ENCODE peak calls at places on chromosomes 13 and 19, in four cellular contexts. P is K562, M is IMR-90, Q is H1. F is an unnamed sample.

GRCh38 chr19:45249261-45250033 is 1.6 kb upstream of the MARK4 start:
- DNase-seq in P (no peak), M (no peak), Q (no peak), F (no peak)

GRCh38 chr19:33350538-33351309 is 22.8 kb upstream of the CEBPG start:
- DNase-seq in P (no peak), M (peak), Q (no peak), F (no peak)

GRCh38 chr19:19224150-19224851 is 12.5 kb downstream of the NCAN start:
- DNase-seq in P (no peak), M (no peak), Q (no peak), F (no peak)

GRCh38 chr19:29379257-29379986 is 146.4 kb upstream of the VSTM2B start:
- DNase-seq in P (no peak), M (no peak), Q (no peak), F (no peak)

GRCh38 chr19:13783565-13784500 is 9.6 kb downstream of the C19orf53 start:
- DNase-seq in P (no peak), M (no peak), Q (no peak), F (no peak)

GRCh38 chr19:50333737-50334617 is 4.8 kb upstream of the KCNC3 start:
- DNase-seq in P (peak), M (no peak), Q (no peak), F (no peak)

GRCh38 chr13:86846501-86846900 is 824.7 kb upstream of the SLITRK5 start:
- DNase-seq in P (no peak), M (peak), Q (no peak), F (no peak)

GRCh38 chr13:48014359-48014758 is 13.3 kb upstream of the SUCLA2 start:
- DNase-seq in P (no peak), M (no peak), Q (no peak), F (no peak)

GRCh38 chr19:6222884-6223283 is 56.9 kb downstream of the MLLT1 start:
- DNase-seq in P (no peak), M (no peak), Q (no peak), F (no peak)

GRCh38 chr19:38452430-38453366 is 19.2 kb downstream of the RYR1 start:
- DNase-seq in P (peak), M (no peak), Q (peak), F (no peak)

GRCh38 chr19:38658462-38659306 is 11.2 kb downstream of the ACTN4 start:
- DNase-seq in P (no peak), M (peak), Q (no peak), F (no peak)

GRCh38 chr19:12660980-12661379 is 5.6 kb downstream of the MAN2B1 start:
- DNase-seq in P (no peak), M (no peak), Q (no peak), F (no peak)

GRCh38 chr13:89686171-89686570 is 1661.3 kb upstream of the MIR17HG start:
- DNase-seq in P (no peak), M (no peak), Q (no peak), F (no peak)

GRCh38 chr13:110305949-110306339 is 1.0 kb downstream of the COL4A1 start:
- DNase-seq in P (no peak), M (no peak), Q (no peak), F (no peak)

GRCh38 chr13:62512194-62513141 is 1096.8 kb upstream of the PCDH20 start:
- DNase-seq in P (peak), M (peak), Q (no peak), F (peak)

GRCh38 chr13:41650706-41651105 is 193.4 kb downstream of the RGCC start:
- DNase-seq in P (no peak), M (no peak), Q (no peak), F (no peak)

GRCh38 chr19:5035817-5036732 is 67.2 kb downstream of the KDM4B start:
- DNase-seq in P (no peak), M (no peak), Q (no peak), F (no peak)

GRCh38 chr13:28716511-28716910 is 2.3 kb downstream of the SLC46A3 start:
- DNase-seq in P (no peak), M (peak), Q (no peak), F (no peak)

GRCh38 chr13:84121456-84121855 is 239.2 kb upstream of the SLITRK1 start:
- DNase-seq in P (no peak), M (no peak), Q (no peak), F (no peak)

GRCh38 chr19:2648528-2648937 is 54.0 kb downstream of the GNG7 start:
- DNase-seq in P (peak), M (peak), Q (peak), F (peak)

GRCh38 chr13:48412100-48412556 is 785 bp downstream of the LPAR6 start:
- DNase-seq in P (no peak), M (peak), Q (no peak), F (no peak)

GRCh38 chr19:4972509-4973230 is 3.8 kb downstream of the KDM4B start:
- DNase-seq in P (no peak), M (peak), Q (no peak), F (no peak)

GRCh38 chr19:35513231-35513974 is at the start of gene DMKN:
- DNase-seq in P (peak), M (peak), Q (no peak), F (no peak)

GRCh38 chr19:37963190-37963947 is 56.4 kb downstream of the SIPA1L3 start:
- DNase-seq in P (no peak), M (peak), Q (no peak), F (no peak)

GRCh38 chr19:2625434-2625833 is 77.1 kb downstream of the GNG7 start:
- DNase-seq in P (no peak), M (no peak), Q (no peak), F (no peak)

GRCh38 chr19:29287061-29287460 is 74.1 kb upstream of the UQCRFS1 start:
- DNase-seq in P (no peak), M (no peak), Q (no peak), F (no peak)

GRCh38 chr13:111005808-111006494 is 91.1 kb upstream of the ANKRD10 start:
- DNase-seq in P (no peak), M (peak), Q (no peak), F (no peak)

GRCh38 chr19:49533551-49534488 is 6.0 kb downstream of the RCN3 start:
- DNase-seq in P (peak), M (peak), Q (no peak), F (peak)

GRCh38 chr19:7456964-7457541 is 31.8 kb downstream of the PEX11G start:
- DNase-seq in P (no peak), M (no peak), Q (no peak), F (no peak)

GRCh38 chr13:41802684-41803554 is 158.0 kb downstream of the VWA8 start:
- DNase-seq in P (no peak), M (peak), Q (no peak), F (no peak)

GRCh38 chr13:53240316-53240715 is 211.7 kb downstream of the OLFM4 start:
- DNase-seq in P (no peak), M (no peak), Q (no peak), F (no peak)

GRCh38 chr13:103883152-103883551 is 816.9 kb upstream of the SLC10A2 start:
- DNase-seq in P (no peak), M (peak), Q (peak), F (no peak)

GRCh38 chr19:11171144-11171543 is 15.6 kb upstream of the SPC24 start:
- DNase-seq in P (no peak), M (no peak), Q (no peak), F (no peak)

GRCh38 chr13:101576452-101576851 is 124.0 kb downstream of the ITGBL1 start:
- DNase-seq in P (no peak), M (peak), Q (no peak), F (no peak)

GRCh38 chr19:43667524-43668405 is 2.2 kb downstream of the PLAUR start:
- DNase-seq in P (peak), M (peak), Q (no peak), F (no peak)

GRCh38 chr13:109271061-109271460 is 515.3 kb downstream of the IRS2 start:
- DNase-seq in P (no peak), M (no peak), Q (no peak), F (no peak)

GRCh38 chr13:109273326-109273751 is 513.0 kb downstream of the IRS2 start:
- DNase-seq in P (no peak), M (peak), Q (no peak), F (no peak)

GRCh38 chr13:109272595-109273325 is 513.6 kb downstream of the IRS2 start:
- DNase-seq in P (no peak), M (peak), Q (no peak), F (no peak)

GRCh38 chr13:109271991-109272454 is 514.4 kb downstream of the IRS2 start:
- DNase-seq in P (no peak), M (no peak), Q (no peak), F (no peak)

DNA sequence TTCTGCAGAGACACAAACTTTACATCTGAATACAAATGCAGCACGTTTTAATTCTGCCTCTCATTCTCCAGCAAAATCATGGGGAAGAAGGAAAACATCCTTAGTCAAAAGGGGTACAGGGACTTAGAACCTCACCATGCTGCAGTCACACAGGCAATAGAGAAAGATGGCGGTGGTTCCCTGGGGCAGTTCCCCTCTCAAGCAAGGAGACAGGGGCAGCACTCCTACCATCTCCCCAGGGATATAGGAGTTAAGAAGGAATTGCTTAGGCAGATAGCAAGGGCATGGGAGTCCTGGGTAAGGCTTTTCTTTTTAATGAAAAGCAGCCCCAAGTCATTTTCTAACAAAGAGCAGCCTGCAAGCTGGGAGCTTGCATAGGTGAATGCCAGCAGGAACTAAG is 514.8 kb downstream of the IRS2 start:
- DNase-seq in P (no peak), M (no peak), Q (no peak), F (no peak)
- TF ChIP-seq CHD1 in P (no peak), M (no peak), Q (no peak), F (no peak)

GRCh38 chr19:16001481-16002312 is 52.9 kb downstream of the OR10H4 start:
- DNase-seq in P (no peak), M (peak), Q (no peak), F (peak)
- TF ChIP-seq CHD1 in P (no peak), M (no peak), Q (no peak), F (no peak)

GRCh38 chr19:10007811-10008211 is 2.5 kb downstream of the COL5A3 start:
- DNase-seq in P (no peak), M (peak), Q (no peak), F (no peak)

GRCh38 chr19:10010247-10010691 is at the start of gene COL5A3:
- DNase-seq in P (peak), M (peak), Q (no peak), F (no peak)

GRCh38 chr19:10010939-10011338 is 635 bp upstream of the COL5A3 start:
- DNase-seq in P (no peak), M (no peak), Q (no peak), F (no peak)

GRCh38 chr19:10009714-10010224 is 535 bp downstream of the COL5A3 start:
- DNase-seq in P (no peak), M (no peak), Q (no peak), F (no peak)

DNA sequence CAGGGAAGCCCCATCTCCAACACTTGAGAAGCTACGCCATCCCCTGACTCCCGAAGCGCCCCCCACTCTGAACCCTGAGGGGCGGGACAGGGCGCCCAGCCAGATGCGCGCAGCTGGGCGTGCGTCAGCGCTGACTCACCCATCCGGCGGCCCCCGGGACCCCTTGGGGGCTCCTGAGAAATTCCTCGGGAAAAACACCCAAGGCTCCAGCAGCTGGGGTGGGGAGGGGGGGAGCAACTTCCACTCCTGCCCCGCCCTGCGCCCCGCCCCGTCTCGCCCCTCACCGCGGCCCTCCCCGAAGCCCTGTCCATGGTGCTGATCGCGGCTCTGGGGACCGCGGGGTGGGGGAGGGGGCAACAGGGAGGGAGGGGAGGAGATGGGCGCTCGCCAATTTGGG is 1.0 kb downstream of the COL5A3 start:
- DNase-seq in P (peak), M (peak), Q (no peak), F (no peak)
- TF ChIP-seq CHD1 in P (no peak), M (no peak), Q (no peak), F (no peak)

GRCh38 chr19:9406798-9407352 is 28.5 kb downstream of the ZNF266 start:
- DNase-seq in P (peak), M (peak), Q (peak), F (no peak)
- TF ChIP-seq CHD1 in P (no peak), M (no peak), Q (no peak), F (no peak)

DNA sequence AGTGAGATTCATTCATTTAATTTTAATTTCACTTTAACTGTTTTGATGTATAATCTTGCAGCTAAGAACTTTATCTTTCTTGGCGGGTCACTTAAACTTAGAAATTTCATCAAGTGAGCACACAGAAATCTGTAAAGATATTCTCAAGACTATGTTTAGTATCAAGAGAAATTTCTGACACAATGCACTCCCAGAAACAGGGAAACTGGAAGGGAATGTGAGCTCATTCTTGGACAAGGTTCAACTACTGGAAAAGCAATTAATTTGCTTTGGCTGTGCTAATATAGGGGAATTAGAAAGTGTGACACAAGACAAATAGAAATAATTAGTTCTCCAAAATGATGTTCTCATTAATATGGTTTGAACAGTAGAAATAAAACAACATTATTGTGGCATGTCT is 402.3 kb downstream of the DACH1 start:
- DNase-seq in P (no peak), M (no peak), Q (no peak), F (no peak)
- TF ChIP-seq CHD1 in P (no peak), M (no peak), Q (no peak), F (no peak)

GRCh38 chr19:9943744-9944143 is 7.4 kb upstream of the OLFM2 start:
- DNase-seq in P (no peak), M (no peak), Q (no peak), F (no peak)

GRCh38 chr19:9941236-9941635 is 4.9 kb upstream of the OLFM2 start:
- DNase-seq in P (no peak), M (peak), Q (no peak), F (no peak)

GRCh38 chr19:9947441-9947840 is 11.1 kb upstream of the OLFM2 start:
- DNase-seq in P (peak), M (no peak), Q (no peak), F (no peak)

GRCh38 chr19:9941646-9942045 is 5.3 kb upstream of the OLFM2 start:
- DNase-seq in P (no peak), M (no peak), Q (no peak), F (no peak)

DNA sequence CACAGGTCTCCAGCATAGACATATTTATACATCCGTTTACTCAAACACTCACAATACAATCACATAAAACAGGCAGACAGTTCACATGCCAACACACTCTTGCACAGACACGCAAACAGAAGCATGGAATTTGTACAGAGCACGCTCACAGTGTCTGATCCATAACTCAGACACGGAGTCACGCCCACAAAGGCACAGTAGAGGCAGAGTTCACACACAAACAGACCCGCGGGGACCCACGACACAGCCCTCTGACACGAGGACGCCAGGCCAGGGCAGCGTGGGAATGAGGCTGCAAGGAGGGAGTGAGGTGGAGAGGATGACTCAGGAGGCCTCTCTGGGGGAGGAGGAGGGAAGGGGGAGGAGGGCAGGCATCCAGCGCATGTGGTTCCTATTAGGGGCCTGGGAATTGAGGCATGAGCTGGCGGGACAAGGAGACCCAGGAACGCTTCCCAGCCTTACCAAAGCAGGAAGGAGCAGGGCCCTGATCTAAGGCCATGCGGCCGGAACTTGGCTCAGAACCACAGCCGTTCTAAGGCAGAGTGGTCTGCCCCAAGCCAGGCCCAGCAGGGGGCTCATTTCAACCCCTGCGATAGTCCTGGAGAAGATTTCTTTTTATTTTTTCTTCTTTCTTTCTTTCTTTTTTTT is 9.1 kb upstream of the OLFM2 start:
- DNase-seq in P (peak), M (peak), Q (no peak), F (no peak)
- TF ChIP-seq CHD1 in P (no peak), M (no peak), Q (no peak), F (no peak)

GRCh38 chr19:8489591-8490394 is 12.6 kb downstream of the PRAM1 start:
- DNase-seq in P (no peak), M (no peak), Q (no peak), F (no peak)
- TF ChIP-seq CHD1 in P (no peak), M (no peak), Q (no peak), F (no peak)

GRCh38 chr13:33111414-33112110 is 95.3 kb downstream of the KL start:
- DNase-seq in P (no peak), M (peak), Q (no peak), F (no peak)
- TF ChIP-seq CHD1 in P (no peak), M (no peak), Q (no peak), F (no peak)

F was measured in GM12878.